ENCODE peak calls at places on chromosomes 11 and 22, in ten cellular contexts. D, T, H, I, G, A, Y, E, K and F are unnamed samples.

GRCh38 chr11:127919206-127920000 is 668.0 kb downstream of the ETS1 start:
- DNase-seq in D (no peak), T (no peak), H (no peak), I (no peak), G (peak; percentile 94), A (no peak), Y (no peak), E (no peak), K (no peak), F (no peak)

GRCh38 chr11:2511421-2512369 is 66.9 kb downstream of the KCNQ1 start:
- DNase-seq in D (peak; percentile 34), T (peak; percentile 68), H (no peak), I (no peak), G (no peak), A (no peak), Y (no peak), E (peak; percentile 50), K (no peak), F (peak; percentile 71)

GRCh38 chr22:46686221-46686872 is 51.7 kb downstream of the CERK start:
- DNase-seq in D (no peak), T (no peak), H (no peak), I (no peak), G (no peak), A (no peak), Y (no peak), E (peak; percentile 67), K (no peak), F (no peak)

GRCh38 chr22:36386900-36387663 is 685 bp downstream of the MYH9 start:
- DNase-seq in D (peak; percentile 78), T (peak; percentile 88), H (no peak), I (no peak), G (no peak), A (peak; percentile 65), Y (no peak), E (peak; percentile 67), K (peak; percentile 32), F (peak; percentile 95)

GRCh38 chr22:17159504-17159951 is 451 bp upstream of the HDHD5 start:
- DNase-seq in D (no peak), T (peak; percentile 82), H (no peak), I (no peak), G (peak; percentile 62), A (peak; percentile 84), Y (peak; percentile 20), E (peak; percentile 40), K (no peak), F (peak; percentile 85)

GRCh38 chr11:119461250-119461963 is 38.4 kb upstream of the THY1 start:
- DNase-seq in D (no peak), T (no peak), H (no peak), I (no peak), G (no peak), A (no peak), Y (no peak), E (no peak), K (no peak), F (no peak)

GRCh38 chr11:112797072-112797471 is 164.1 kb upstream of the NCAM1 start:
- DNase-seq in D (peak; percentile 46), T (no peak), H (no peak), I (peak; percentile 53), G (no peak), A (no peak), Y (no peak), E (no peak), K (no peak), F (no peak)

GRCh38 chr11:64888761-64889511 is 10.5 kb upstream of the EHD1 start:
- DNase-seq in D (no peak), T (no peak), H (no peak), I (no peak), G (no peak), A (no peak), Y (no peak), E (no peak), K (no peak), F (no peak)

GRCh38 chr11:134633276-134633675 is 221.2 kb upstream of the B3GAT1 start:
- DNase-seq in D (no peak), T (no peak), H (no peak), I (no peak), G (no peak), A (no peak), Y (no peak), E (no peak), K (no peak), F (no peak)

GRCh38 chr11:15989685-15990084 is 366.7 kb downstream of the SOX6 start:
- DNase-seq in D (no peak), T (no peak), H (no peak), I (no peak), G (no peak), A (no peak), Y (no peak), E (no peak), K (no peak), F (no peak)

GRCh38 chr11:2832718-2833020 is 52.9 kb downstream of the CDKN1C start:
- DNase-seq in D (no peak), T (no peak), H (no peak), I (no peak), G (no peak), A (no peak), Y (no peak), E (no peak), K (no peak), F (peak; percentile 41)

GRCh38 chr11:23143031-23143430 is 282.8 kb upstream of the CCDC179 start:
- DNase-seq in D (no peak), T (no peak), H (no peak), I (no peak), G (no peak), A (no peak), Y (no peak), E (no peak), K (no peak), F (no peak)

GRCh38 chr22:50208939-50209892 is 8.4 kb downstream of the SELENOO start:
- DNase-seq in D (no peak), T (no peak), H (no peak), I (no peak), G (no peak), A (no peak), Y (no peak), E (no peak), K (no peak), F (no peak)

GRCh38 chr11:10824888-10825287 is 16.2 kb upstream of the EIF4G2 start:
- DNase-seq in D (no peak), T (no peak), H (no peak), I (no peak), G (no peak), A (no peak), Y (no peak), E (no peak), K (no peak), F (no peak)

GRCh38 chr11:106770489-106771100 is 247.7 kb downstream of the GUCY1A2 start:
- DNase-seq in D (no peak), T (no peak), H (no peak), I (no peak), G (no peak), A (no peak), Y (no peak), E (no peak), K (no peak), F (no peak)

GRCh38 chr11:75557649-75558494 is 4.2 kb upstream of the SERPINH1 start:
- DNase-seq in D (no peak), T (peak; percentile 89), H (no peak), I (no peak), G (peak; percentile 55), A (no peak), Y (no peak), E (peak; percentile 61), K (no peak), F (peak; percentile 90)

GRCh38 chr22:45970709-45971388 is 6.1 kb downstream of the WNT7B start:
- DNase-seq in D (peak; percentile 66), T (no peak), H (no peak), I (no peak), G (no peak), A (no peak), Y (no peak), E (no peak), K (no peak), F (no peak)

GRCh38 chr11:3866206-3866605 is 10.7 kb downstream of the STIM1 start:
- DNase-seq in D (no peak), T (no peak), H (no peak), I (no peak), G (no peak), A (no peak), Y (no peak), E (peak; percentile 12), K (no peak), F (no peak)

GRCh38 chr11:121711900-121712424 is 259.2 kb upstream of the SORL1-AS1 start:
- DNase-seq in D (no peak), T (no peak), H (no peak), I (no peak), G (no peak), A (no peak), Y (no peak), E (no peak), K (no peak), F (no peak)

GRCh38 chr22:37212174-37212906 is at the start of gene SSTR3:
- DNase-seq in D (peak; percentile 84), T (peak; percentile 52), H (no peak), I (no peak), G (no peak), A (peak; percentile 1), Y (no peak), E (no peak), K (no peak), F (peak; percentile 70)

GRCh38 chr11:9144828-9145227 is 53.4 kb upstream of the SCUBE2 start:
- DNase-seq in D (no peak), T (no peak), H (no peak), I (no peak), G (peak; percentile 67), A (no peak), Y (no peak), E (no peak), K (no peak), F (no peak)

GRCh38 chr22:35313311-35314121 is 13.8 kb downstream of the TOM1 start:
- DNase-seq in D (no peak), T (peak; percentile 67), H (no peak), I (no peak), G (peak; percentile 33), A (peak; percentile 63), Y (no peak), E (peak; percentile 60), K (no peak), F (peak; percentile 73)

GRCh38 chr11:34890812-34891211 is 25.4 kb downstream of the APIP start:
- DNase-seq in D (peak; percentile 28), T (no peak), H (no peak), I (no peak), G (peak; percentile 38), A (no peak), Y (no peak), E (no peak), K (peak; percentile 76), F (no peak)

GRCh38 chr11:26028294-26028954 is 303.5 kb upstream of the ANO3 start:
- DNase-seq in D (no peak), T (no peak), H (no peak), I (no peak), G (peak; percentile 48), A (no peak), Y (no peak), E (no peak), K (no peak), F (no peak)

GRCh38 chr11:69819541-69820070 is 390 bp upstream of the FGF3 start:
- DNase-seq in D (peak; percentile 81), T (no peak), H (no peak), I (no peak), G (no peak), A (no peak), Y (no peak), E (no peak), K (no peak), F (no peak)

GRCh38 chr11:132300283-132300682 is 929.9 kb downstream of the NTM start:
- DNase-seq in D (peak; percentile 42), T (no peak), H (no peak), I (no peak), G (no peak), A (no peak), Y (no peak), E (no peak), K (no peak), F (no peak)

GRCh38 chr22:46119093-46119728 is 31.1 kb upstream of the PPARA start:
- DNase-seq in D (no peak), T (no peak), H (no peak), I (no peak), G (no peak), A (no peak), Y (no peak), E (no peak), K (no peak), F (no peak)

GRCh38 chr11:110065189-110065588 is 28.0 kb upstream of the ZC3H12C start:
- DNase-seq in D (no peak), T (no peak), H (no peak), I (no peak), G (peak; percentile 63), A (no peak), Y (no peak), E (no peak), K (no peak), F (no peak)